ENCODE peak calls at places on chromosomes 5 and 9, in six cellular contexts. A is GM23338, U is hepatocyte, Y is IMR-90, J is SK-N-SH, K is PC-3. T is an unnamed sample.

GRCh38 chr5:176550275-176550831 is 1.2 kb downstream of the CDHR2 start:
- DNase-seq in A (no peak), U (no peak), Y (no peak), J (no peak), K (no peak), T (no peak)

GRCh38 chr5:146586752-146587151 is 70.8 kb upstream of the GPR151 start:
- DNase-seq in A (no peak), U (no peak), Y (no peak), J (no peak), K (no peak), T (no peak)

GRCh38 chr5:88672644-88673493 is 210.1 kb downstream of the MEF2C start:
- DNase-seq in A (peak; percentile 87), U (no peak), Y (no peak), J (no peak), K (no peak), T (peak; percentile 80)

GRCh38 chr5:134140530-134141201 is 26.2 kb downstream of the TCF7 start:
- DNase-seq in A (peak; percentile 89), U (peak; percentile 77), Y (peak; percentile 71), J (peak; percentile 80), K (peak; percentile 88), T (peak; percentile 79)

GRCh38 chr5:65734921-65735320 is 12.9 kb downstream of the NLN start:
- DNase-seq in A (no peak), U (no peak), Y (no peak), J (no peak), K (no peak), T (no peak)

GRCh38 chr9:79383096-79383495 is 188.7 kb upstream of the TLE4 start:
- DNase-seq in A (no peak), U (no peak), Y (no peak), J (no peak), K (no peak), T (no peak)

GRCh38 chr9:78383130-78383529 is 86.2 kb downstream of the PSAT1 start:
- DNase-seq in A (no peak), U (no peak), Y (peak; percentile 45), J (no peak), K (peak; percentile 54), T (no peak)

GRCh38 chr9:94860678-94861588 is 134.4 kb downstream of the AOPEP start:
- DNase-seq in A (no peak), U (no peak), Y (peak; percentile 89), J (no peak), K (no peak), T (no peak)

GRCh38 chr5:178234753-178235599 is 2.4 kb upstream of the PHYKPL start:
- DNase-seq in A (peak; percentile 91), U (peak; percentile 81), Y (peak; percentile 41), J (peak; percentile 89), K (peak; percentile 68), T (peak; percentile 89)

GRCh38 chr5:60372786-60373185 is 327.2 kb downstream of the DEPDC1B start:
- DNase-seq in A (no peak), U (peak; percentile 19), Y (no peak), J (no peak), K (no peak), T (no peak)

GRCh38 chr5:122715095-122715494 is 59.8 kb upstream of the SNX2 start:
- DNase-seq in A (no peak), U (no peak), Y (peak; percentile 6), J (no peak), K (no peak), T (no peak)

GRCh38 chr9:69173891-69174644 is at the start of gene TJP2:
- DNase-seq in A (peak; percentile 74), U (peak; percentile 72), Y (peak; percentile 75), J (peak; percentile 87), K (no peak), T (peak; percentile 85)

GRCh38 chr5:180283026-180283615 is 8.8 kb downstream of the MAPK9 start:
- DNase-seq in A (no peak), U (no peak), Y (peak; percentile 28), J (no peak), K (peak; percentile 77), T (no peak)

GRCh38 chr5:73119492-73120157 is 750 bp upstream of the TMEM171 start:
- DNase-seq in A (peak; percentile 69), U (peak; percentile 38), Y (no peak), J (peak; percentile 33), K (no peak), T (peak; percentile 38)

GRCh38 chr5:73122875-73123810 is 2.8 kb downstream of the TMEM171 start:
- DNase-seq in A (peak; percentile 66), U (no peak), Y (peak; percentile 46), J (no peak), K (peak; percentile 21), T (peak; percentile 20)

GRCh38 chr5:73120222-73121108 is at the start of gene TMEM171:
- DNase-seq in A (peak; percentile 85), U (peak; percentile 79), Y (peak; percentile 37), J (peak; percentile 81), K (peak; percentile 42), T (peak; percentile 87)

GRCh38 chr5:73118331-73119011 is 1.9 kb upstream of the TMEM171 start:
- DNase-seq in A (no peak), U (no peak), Y (no peak), J (peak; percentile 64), K (no peak), T (no peak)

GRCh38 chr5:73121109-73121443 is 701 bp downstream of the TMEM171 start:
- DNase-seq in A (no peak), U (no peak), Y (peak; percentile 47), J (no peak), K (peak; percentile 39), T (no peak)
- H3K4me2 ChIP-seq in A (peak overlapping the region; percentile 99), U (peak overlapping the region; percentile 84), Y (peak overlapping the region; percentile 98), J (peak overlapping the region; percentile 87), K (peak overlapping the region; percentile 100), T (peak overlapping the region; percentile 98)

GRCh38 chr9:37531699-37532098 is 44.5 kb downstream of the FBXO10 start:
- DNase-seq in A (no peak), U (no peak), Y (no peak), J (no peak), K (no peak), T (no peak)
- H3K4me3 ChIP-seq in A (no peak overlapping the region), U (no peak overlapping the region), Y (no peak overlapping the region), J (no peak overlapping the region), K (no peak overlapping the region), T (no peak overlapping the region)

DNA sequence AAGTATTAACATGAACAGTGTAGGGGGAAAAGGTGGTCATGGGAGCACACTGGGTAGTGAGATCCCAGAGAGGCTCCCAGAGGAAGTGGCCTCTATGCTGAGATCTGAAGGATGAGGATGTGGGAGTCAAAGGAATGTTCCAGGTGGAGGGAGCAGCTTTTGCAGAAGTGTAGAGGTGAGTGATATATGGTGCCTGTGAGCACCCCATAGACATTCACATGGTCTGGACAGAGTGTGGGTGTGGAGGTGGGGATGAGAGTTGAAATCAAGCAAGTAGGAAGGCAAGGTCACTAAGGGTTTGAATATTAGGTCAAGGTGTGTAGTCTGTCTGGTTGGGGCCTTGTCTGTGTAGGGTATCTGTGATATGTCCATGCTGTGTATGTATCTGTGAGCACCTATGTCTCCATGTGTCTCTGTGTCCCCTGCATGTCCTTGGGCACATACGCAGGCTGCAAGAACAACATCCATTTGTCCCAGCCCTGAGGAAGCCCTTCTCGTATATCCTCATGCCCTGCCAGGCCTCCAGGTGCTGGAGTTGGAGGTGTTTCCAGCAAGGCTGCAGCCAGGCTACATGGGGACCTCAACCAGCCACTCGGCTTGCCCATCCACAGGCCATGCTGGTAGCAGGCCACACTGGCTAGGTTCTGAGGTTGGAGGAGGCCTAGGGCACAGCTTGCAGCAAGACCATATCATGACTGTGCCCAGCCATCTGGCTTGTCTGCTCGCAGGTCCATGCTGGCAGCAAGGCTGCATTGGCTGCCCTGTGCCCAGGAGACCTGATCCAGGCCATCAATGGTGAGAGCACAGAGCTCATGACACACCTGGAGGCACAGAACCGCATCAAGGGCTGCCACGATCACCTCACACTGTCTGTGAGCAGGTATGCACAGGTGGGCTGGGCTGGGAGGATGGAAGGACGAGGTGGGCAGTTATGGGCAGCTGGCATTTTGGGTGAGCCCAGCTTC is 4.7 kb downstream of the PDLIM4 start:
- DNase-seq in A (no peak), U (no peak), Y (no peak), J (no peak), K (no peak), T (no peak)
- H2AFZ ChIP-seq in A (no peak overlapping the region), U (no peak overlapping the region), Y (no peak overlapping the region), J (no peak overlapping the region), K (no peak overlapping the region), T (no peak overlapping the region)

GRCh38 chr9:129559506-129559881 is 61.4 kb downstream of the C9orf50 start:
- DNase-seq in A (no peak), U (no peak), Y (no peak), J (no peak), K (no peak), T (peak; percentile 37)
- H3K4me2 ChIP-seq in A (peak overlapping the region; percentile 71), U (no peak overlapping the region), Y (no peak overlapping the region), J (no peak overlapping the region), K (no peak overlapping the region), T (peak overlapping the region; percentile 37)

DNA sequence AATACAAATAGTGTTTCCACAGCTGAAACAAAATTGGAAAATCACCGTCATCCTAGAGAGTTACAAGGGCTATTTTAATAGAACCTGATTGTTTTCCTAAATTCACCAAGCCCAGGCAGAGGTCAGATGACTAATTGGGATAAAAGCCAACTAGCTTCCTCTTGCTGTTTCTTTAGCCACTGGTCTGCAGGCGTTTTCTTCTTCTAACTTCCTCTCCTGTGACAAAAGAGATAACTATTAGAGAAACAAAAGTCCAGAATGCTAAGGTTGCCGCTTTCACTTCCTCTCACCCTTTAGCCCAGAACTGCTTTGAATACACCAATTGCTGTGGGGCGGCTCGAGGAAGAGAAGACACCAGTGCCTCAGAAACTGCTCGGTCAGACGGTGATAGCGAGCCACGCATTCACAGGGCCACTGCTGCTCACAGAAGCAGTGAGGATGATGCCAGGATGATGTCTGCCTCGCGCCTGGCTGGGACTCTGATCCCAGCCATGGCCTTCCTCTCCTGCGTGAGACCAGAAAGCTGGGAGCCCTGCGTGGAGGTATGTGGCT is at the start of gene TLR4:
- DNase-seq in A (peak; percentile 16), U (peak; percentile 12), Y (no peak), J (no peak), K (peak; percentile 2), T (peak; percentile 17)
- H3K4me3 ChIP-seq in A (no peak within 1 kb of the TSS), U (no peak within 1 kb of the TSS), Y (no peak within 1 kb of the TSS), J (peak within 1 kb of the TSS; percentile 31), K (no peak within 1 kb of the TSS), T (no peak within 1 kb of the TSS)

DNA sequence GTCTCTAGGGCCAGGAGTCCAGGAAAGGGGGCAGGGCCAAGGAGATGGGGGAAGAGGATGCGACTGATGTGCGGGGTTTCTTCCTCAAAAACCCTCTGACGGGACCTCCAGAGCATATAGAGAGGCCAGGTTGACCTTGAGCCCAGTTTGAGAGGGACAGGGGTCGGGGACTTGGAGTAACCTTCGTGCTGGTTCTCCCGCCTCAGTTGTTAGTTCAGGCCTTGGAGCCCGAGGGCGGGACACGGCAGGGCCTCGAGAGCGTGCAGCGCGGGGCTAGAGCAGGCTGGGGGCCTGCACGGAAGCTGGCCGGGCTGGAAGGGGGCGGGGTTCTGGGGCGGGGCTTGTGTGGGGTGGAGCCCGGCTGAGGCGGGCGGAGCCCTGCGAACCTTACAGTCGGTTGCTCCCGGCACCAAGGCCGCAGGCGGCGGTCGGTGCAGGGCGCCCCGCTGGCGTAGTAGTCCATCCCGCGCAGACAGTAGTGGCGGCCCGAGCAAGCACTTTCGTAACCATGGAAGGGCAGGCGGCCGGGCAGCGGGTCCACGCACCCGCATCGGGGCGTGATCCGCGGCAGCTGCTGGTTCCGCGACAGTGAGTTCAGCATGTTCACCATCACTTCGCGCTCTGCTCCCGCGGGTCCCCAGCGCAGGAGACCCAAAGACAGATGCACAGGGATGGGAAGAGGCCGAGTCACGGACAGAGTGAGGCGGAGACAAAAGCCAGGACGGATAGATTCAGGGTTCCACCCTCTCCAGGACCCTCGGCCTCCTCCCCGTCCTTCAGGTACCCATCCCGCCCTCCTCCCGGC is 4.0 kb upstream of the MYORG start:
- DNase-seq in A (peak; percentile 83), U (peak; percentile 93), Y (peak; percentile 62), J (peak; percentile 94), K (peak; percentile 52), T (peak; percentile 90)
- H2AFZ ChIP-seq in A (peak overlapping the region; percentile 100), U (peak overlapping the region; percentile 93), Y (peak overlapping the region; percentile 99), J (peak overlapping the region; percentile 96), K (peak overlapping the region; percentile 73), T (peak overlapping the region; percentile 26)